ENCODE peak calls at places on chromosomes 3 and 15, in seven cellular contexts. K, R, D, P, G, E and A are unnamed samples.

GRCh38 chr3:188948658-188949400 is 222.9 kb upstream of the TPRG1 start:
- ATAC-seq in E (peak), K (peak), P (no peak), D (peak), R (peak), G (peak), A (peak)

GRCh38 chr3:124791639-124792111 is 61.4 kb downstream of the UMPS start:
- ATAC-seq in R (no peak), P (peak), G (peak), K (peak), D (peak), E (no peak), A (peak)

GRCh38 chr3:127779747-127780146 is 42.6 kb downstream of the MGLL start:
- ATAC-seq in G (peak), D (peak), K (no peak), P (peak), R (no peak), E (no peak), A (peak)

GRCh38 chr3:192864943-192865342 is 52.7 kb downstream of the MB21D2 start:
- ATAC-seq in P (peak), E (no peak), G (no peak), D (peak), R (no peak), K (peak), A (no peak)

GRCh38 chr15:44435893-44436667 is 8.7 kb downstream of the CTDSPL2 start:
- ATAC-seq in D (no peak), R (no peak), K (peak), E (no peak), P (no peak), G (peak), A (no peak)

GRCh38 chr15:73922186-73923151 is 3.8 kb upstream of the LOXL1 start:
- ATAC-seq in E (no peak), R (peak), K (no peak), G (no peak), D (peak), P (no peak), A (no peak)

GRCh38 chr3:102630531-102630930 is 195.7 kb downstream of the ZPLD1 start:
- ATAC-seq in P (no peak), E (no peak), K (no peak), R (no peak), G (no peak), D (no peak), A (no peak)

GRCh38 chr15:42348083-42348482 is 11.2 kb upstream of the CAPN3 start:
- ATAC-seq in E (no peak), R (no peak), K (no peak), P (no peak), G (peak), D (no peak), A (no peak)

GRCh38 chr3:23723930-23724329 is 81.8 kb upstream of the UBE2E1 start:
- ATAC-seq in D (no peak), P (no peak), K (no peak), E (no peak), R (no peak), G (no peak), A (no peak)

GRCh38 chr3:129664040-129664646 is 57.7 kb upstream of the PLXND1 start:
- ATAC-seq in G (no peak), P (no peak), E (no peak), K (peak), R (peak), D (peak), A (peak)

GRCh38 chr3:20561166-20561565 is 375.2 kb upstream of the SGO1 start:
- ATAC-seq in E (no peak), K (no peak), G (no peak), R (no peak), P (no peak), D (no peak), A (no peak)

GRCh38 chr15:83164409-83165404 is 42.9 kb downstream of the HDGFL3 start:
- ATAC-seq in D (no peak), E (no peak), K (no peak), G (peak), R (no peak), P (no peak), A (no peak)

GRCh38 chr3:37492977-37493471 is 318.6 kb upstream of the LRRFIP2 start:
- ATAC-seq in R (no peak), E (no peak), G (no peak), D (peak), K (peak), P (peak), A (peak)

GRCh38 chr3:152039887-152040286 is 166.4 kb downstream of the SUCNR1 start:
- ATAC-seq in R (no peak), K (no peak), G (peak), D (no peak), E (no peak), P (no peak), A (no peak)

GRCh38 chr3:9416139-9416780 is 18.8 kb downstream of the SETD5 start:
- ATAC-seq in D (peak), G (peak), E (no peak), R (no peak), K (peak), P (no peak), A (peak)

GRCh38 chr3:124620600-124621063 is 109.6 kb upstream of the UMPS start:
- ATAC-seq in G (peak), P (no peak), E (peak), R (peak), D (peak), K (peak), A (peak)

GRCh38 chr3:10997196-10997595 is 4.6 kb downstream of the SLC6A1 start:
- ATAC-seq in E (no peak), R (no peak), G (no peak), D (no peak), P (no peak), K (no peak), A (no peak)